ENCODE peak calls at places on chromosomes 6 and 20, in nine cellular contexts. One of them, this sample, is unnamed.

GRCh38 chr20:11917663-11918062 is at the start of gene BTBD3:
- DNase-seq in naive thymus-derived CD8-positive, alpha-beta T cell: no peak
- DNase-seq in Ammon's horn: peak
- DNase-seq in GM23248: peak
- DNase-seq in stimulated activated CD4-positive, alpha-beta T cell treated with anti-CD3 and anti-CD28 coated beads, Interleukin-1b, Interleukin-23, amount 100 ng/mL, for 4 hours: no peak
- DNase-seq in fibroblast of lung: peak
- DNase-seq in H1: no peak
- DNase-seq in sciatic nerve: no peak
- DNase-seq in ELR: peak
- DNase-seq in this sample: no peak

GRCh38 chr6:118100763-118101162 is 193.7 kb downstream of the SLC35F1 start:
- DNase-seq in Ammon's horn: no peak
- DNase-seq in naive thymus-derived CD8-positive, alpha-beta T cell: no peak
- DNase-seq in fibroblast of lung: no peak
- DNase-seq in H1: no peak
- DNase-seq in GM23248: no peak
- DNase-seq in stimulated activated CD4-positive, alpha-beta T cell treated with anti-CD3 and anti-CD28 coated beads, Interleukin-1b, Interleukin-23, amount 100 ng/mL, for 4 hours: no peak
- DNase-seq in ELR: peak
- DNase-seq in sciatic nerve: no peak
- DNase-seq in this sample: no peak

GRCh38 chr20:8489094-8489883 is 357.2 kb downstream of the PLCB1 start:
- DNase-seq in GM23248: no peak
- DNase-seq in sciatic nerve: no peak
- DNase-seq in ELR: no peak
- DNase-seq in fibroblast of lung: peak
- DNase-seq in naive thymus-derived CD8-positive, alpha-beta T cell: no peak
- DNase-seq in H1: no peak
- DNase-seq in Ammon's horn: no peak
- DNase-seq in stimulated activated CD4-positive, alpha-beta T cell treated with anti-CD3 and anti-CD28 coated beads, Interleukin-1b, Interleukin-23, amount 100 ng/mL, for 4 hours: no peak
- DNase-seq in this sample: no peak

GRCh38 chr20:51678041-51678697 is 90.0 kb downstream of the ATP9A start:
- DNase-seq in fibroblast of lung: no peak
- DNase-seq in sciatic nerve: no peak
- DNase-seq in GM23248: no peak
- DNase-seq in Ammon's horn: peak
- DNase-seq in stimulated activated CD4-positive, alpha-beta T cell treated with anti-CD3 and anti-CD28 coated beads, Interleukin-1b, Interleukin-23, amount 100 ng/mL, for 4 hours: no peak
- DNase-seq in ELR: no peak
- DNase-seq in naive thymus-derived CD8-positive, alpha-beta T cell: no peak
- DNase-seq in H1: no peak
- DNase-seq in this sample: no peak

GRCh38 chr20:41622584-41622983 is 4.4 kb upstream of the CHD6 start:
- DNase-seq in GM23248: no peak
- DNase-seq in Ammon's horn: no peak
- DNase-seq in H1: no peak
- DNase-seq in stimulated activated CD4-positive, alpha-beta T cell treated with anti-CD3 and anti-CD28 coated beads, Interleukin-1b, Interleukin-23, amount 100 ng/mL, for 4 hours: no peak
- DNase-seq in ELR: no peak
- DNase-seq in fibroblast of lung: no peak
- DNase-seq in naive thymus-derived CD8-positive, alpha-beta T cell: no peak
- DNase-seq in sciatic nerve: no peak
- DNase-seq in this sample: no peak

GRCh38 chr20:23920936-23921335 is 41.4 kb upstream of the CST5 start:
- DNase-seq in ELR: no peak
- DNase-seq in Ammon's horn: no peak
- DNase-seq in naive thymus-derived CD8-positive, alpha-beta T cell: no peak
- DNase-seq in sciatic nerve: no peak
- DNase-seq in stimulated activated CD4-positive, alpha-beta T cell treated with anti-CD3 and anti-CD28 coated beads, Interleukin-1b, Interleukin-23, amount 100 ng/mL, for 4 hours: no peak
- DNase-seq in GM23248: peak
- DNase-seq in H1: no peak
- DNase-seq in fibroblast of lung: no peak
- DNase-seq in this sample: no peak

GRCh38 chr6:166361080-166361429 is 18.7 kb upstream of the SFT2D1 start:
- DNase-seq in sciatic nerve: no peak
- DNase-seq in H1: no peak
- DNase-seq in Ammon's horn: no peak
- DNase-seq in naive thymus-derived CD8-positive, alpha-beta T cell: no peak
- DNase-seq in GM23248: no peak
- DNase-seq in fibroblast of lung: peak
- DNase-seq in ELR: no peak
- DNase-seq in stimulated activated CD4-positive, alpha-beta T cell treated with anti-CD3 and anti-CD28 coated beads, Interleukin-1b, Interleukin-23, amount 100 ng/mL, for 4 hours: no peak
- DNase-seq in this sample: no peak

GRCh38 chr20:56442381-56443365 is 25.8 kb upstream of the RTF2 start:
- DNase-seq in stimulated activated CD4-positive, alpha-beta T cell treated with anti-CD3 and anti-CD28 coated beads, Interleukin-1b, Interleukin-23, amount 100 ng/mL, for 4 hours: no peak
- DNase-seq in fibroblast of lung: no peak
- DNase-seq in ELR: no peak
- DNase-seq in GM23248: no peak
- DNase-seq in Ammon's horn: no peak
- DNase-seq in sciatic nerve: no peak
- DNase-seq in naive thymus-derived CD8-positive, alpha-beta T cell: no peak
- DNase-seq in H1: no peak
- DNase-seq in this sample: no peak